ENCODE peak calls at places on chromosomes 4 and X, in five cellular contexts. One of them, this sample, is unnamed.

GRCh38 chr4:151882072-151882803 is 121.4 kb upstream of the GATB start:
- DNase-seq in suprapubic skin: no peak
- DNase-seq in aorta: no peak
- DNase-seq in sigmoid colon: no peak
- DNase-seq in effector memory CD4-positive, alpha-beta T cell: no peak
- DNase-seq in this sample: no peak

GRCh38 chr4:7302781-7303180 is 110.4 kb downstream of the SORCS2 start:
- DNase-seq in effector memory CD4-positive, alpha-beta T cell: no peak
- DNase-seq in suprapubic skin: no peak
- DNase-seq in aorta: no peak
- DNase-seq in sigmoid colon: no peak
- DNase-seq in this sample: no peak

GRCh38 chr4:8739820-8740665 is 131.6 kb downstream of the HMX1 start:
- DNase-seq in aorta: no peak
- DNase-seq in effector memory CD4-positive, alpha-beta T cell: no peak
- DNase-seq in sigmoid colon: peak
- DNase-seq in suprapubic skin: peak
- DNase-seq in this sample: no peak

GRCh38 chr4:61851126-61851525 is 651.0 kb downstream of the ADGRL3 start:
- DNase-seq in effector memory CD4-positive, alpha-beta T cell: no peak
- DNase-seq in suprapubic skin: no peak
- DNase-seq in aorta: no peak
- DNase-seq in sigmoid colon: no peak
- DNase-seq in this sample: no peak

GRCh38 chr4:105280338-105280809 is 133.7 kb downstream of the TET2 start:
- DNase-seq in sigmoid colon: no peak
- DNase-seq in aorta: no peak
- DNase-seq in effector memory CD4-positive, alpha-beta T cell: no peak
- DNase-seq in suprapubic skin: no peak
- DNase-seq in this sample: no peak

GRCh38 chrX:85504381-85504780 is 124.9 kb upstream of the POF1B start:
- DNase-seq in sigmoid colon: no peak
- DNase-seq in effector memory CD4-positive, alpha-beta T cell: no peak
- DNase-seq in suprapubic skin: no peak
- DNase-seq in aorta: no peak
- DNase-seq in this sample: no peak

GRCh38 chrX:109600114-109600710 is 24.8 kb downstream of the KCNE5 start:
- DNase-seq in effector memory CD4-positive, alpha-beta T cell: no peak
- DNase-seq in suprapubic skin: no peak
- DNase-seq in sigmoid colon: no peak
- DNase-seq in aorta: no peak
- DNase-seq in this sample: peak

GRCh38 chr4:143188325-143189088 is 3.8 kb downstream of the USP38 start:
- DNase-seq in effector memory CD4-positive, alpha-beta T cell: no peak
- DNase-seq in sigmoid colon: no peak
- DNase-seq in suprapubic skin: no peak
- DNase-seq in aorta: no peak
- DNase-seq in this sample: no peak

GRCh38 chr4:73620115-73620792 is at the start of gene RASSF6:
- DNase-seq in sigmoid colon: no peak
- DNase-seq in suprapubic skin: no peak
- DNase-seq in effector memory CD4-positive, alpha-beta T cell: no peak
- DNase-seq in aorta: no peak
- DNase-seq in this sample: no peak

DNA sequence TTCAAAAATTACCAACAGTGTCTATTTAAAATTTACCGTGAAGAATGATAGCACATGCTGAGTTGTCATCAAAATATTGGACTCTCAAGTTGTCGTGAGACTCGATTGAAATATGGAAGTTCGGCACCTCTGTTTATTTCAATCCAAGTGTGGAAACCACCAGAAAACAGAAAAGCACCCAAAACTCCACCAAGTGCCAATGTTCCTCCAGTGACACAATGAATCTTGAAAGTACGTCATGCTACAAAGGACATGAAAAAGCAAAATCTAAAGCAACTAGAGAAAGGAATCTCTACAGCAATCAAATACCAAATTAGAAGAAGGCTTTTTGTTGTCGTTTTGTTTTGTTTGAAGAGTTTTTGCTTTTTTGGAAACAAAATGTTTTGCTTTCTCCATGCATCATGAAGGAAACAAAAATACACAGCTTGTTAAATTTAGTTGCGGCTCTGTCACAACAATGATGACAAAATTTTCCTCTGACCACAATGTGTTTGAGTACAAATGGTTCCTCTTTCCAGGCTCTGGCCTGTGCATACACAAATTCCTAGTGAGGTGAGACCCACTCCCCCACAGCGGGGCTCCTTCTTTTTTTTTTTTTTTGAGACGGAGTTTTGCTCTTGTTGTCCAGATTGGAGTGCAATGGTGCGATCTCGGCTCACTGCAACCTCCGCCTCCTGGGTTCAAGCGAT is 9.6 kb upstream of the IL13RA1 start:
- DNase-seq in suprapubic skin: no peak
- DNase-seq in sigmoid colon: no peak
- DNase-seq in effector memory CD4-positive, alpha-beta T cell: no peak
- DNase-seq in aorta: no peak
- DNase-seq in this sample: no peak
- H3K27ac ChIP-seq in suprapubic skin: no peak
- H3K27ac ChIP-seq in sigmoid colon: no peak
- H3K27ac ChIP-seq in effector memory CD4-positive, alpha-beta T cell: no peak
- H3K27ac ChIP-seq in aorta: no peak
- H3K27ac ChIP-seq in this sample: no peak

GRCh38 chrX:41522071-41522470 is 74.9 kb downstream of the NYX start:
- DNase-seq in effector memory CD4-positive, alpha-beta T cell: no peak
- DNase-seq in suprapubic skin: no peak
- DNase-seq in aorta: no peak
- DNase-seq in sigmoid colon: no peak
- DNase-seq in this sample: no peak
- H3K27ac ChIP-seq in effector memory CD4-positive, alpha-beta T cell: no peak
- H3K27ac ChIP-seq in suprapubic skin: no peak
- H3K27ac ChIP-seq in aorta: no peak
- H3K27ac ChIP-seq in sigmoid colon: no peak
- H3K27ac ChIP-seq in this sample: peak

DNA sequence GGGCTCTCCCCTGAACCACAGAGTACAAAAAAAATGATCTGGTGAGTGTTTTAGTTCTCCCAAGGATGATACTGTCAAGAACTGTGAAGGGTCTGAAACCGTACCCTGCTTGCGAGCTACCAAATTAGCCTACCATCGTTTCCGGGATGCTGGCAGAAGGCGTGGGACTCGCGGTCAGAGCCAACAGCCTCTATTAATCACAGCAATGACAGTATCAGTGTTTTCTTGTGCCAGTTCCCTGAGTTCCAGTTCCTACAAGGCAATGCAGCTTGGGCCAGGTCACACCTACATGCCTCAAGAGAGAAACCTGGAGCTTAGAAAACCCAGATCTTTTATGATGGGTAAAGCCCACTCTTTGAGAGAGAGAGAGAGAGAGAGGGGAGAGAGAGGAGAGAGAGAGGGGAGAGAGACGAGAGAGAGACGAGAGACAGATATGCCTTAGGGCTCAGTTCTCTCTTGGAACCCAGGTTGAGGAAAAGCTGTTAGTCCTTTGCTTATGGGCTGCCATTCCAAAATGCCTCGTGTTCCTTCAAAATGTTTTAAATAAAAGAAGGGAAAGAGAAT is 327.8 kb downstream of the ARHGAP10 start:
- DNase-seq in aorta: no peak
- DNase-seq in effector memory CD4-positive, alpha-beta T cell: no peak
- DNase-seq in sigmoid colon: no peak
- DNase-seq in suprapubic skin: no peak
- DNase-seq in this sample: no peak
- H3K27ac ChIP-seq in aorta: no peak
- H3K27ac ChIP-seq in effector memory CD4-positive, alpha-beta T cell: no peak
- H3K27ac ChIP-seq in sigmoid colon: no peak
- H3K27ac ChIP-seq in suprapubic skin: no peak
- H3K27ac ChIP-seq in this sample: no peak

DNA sequence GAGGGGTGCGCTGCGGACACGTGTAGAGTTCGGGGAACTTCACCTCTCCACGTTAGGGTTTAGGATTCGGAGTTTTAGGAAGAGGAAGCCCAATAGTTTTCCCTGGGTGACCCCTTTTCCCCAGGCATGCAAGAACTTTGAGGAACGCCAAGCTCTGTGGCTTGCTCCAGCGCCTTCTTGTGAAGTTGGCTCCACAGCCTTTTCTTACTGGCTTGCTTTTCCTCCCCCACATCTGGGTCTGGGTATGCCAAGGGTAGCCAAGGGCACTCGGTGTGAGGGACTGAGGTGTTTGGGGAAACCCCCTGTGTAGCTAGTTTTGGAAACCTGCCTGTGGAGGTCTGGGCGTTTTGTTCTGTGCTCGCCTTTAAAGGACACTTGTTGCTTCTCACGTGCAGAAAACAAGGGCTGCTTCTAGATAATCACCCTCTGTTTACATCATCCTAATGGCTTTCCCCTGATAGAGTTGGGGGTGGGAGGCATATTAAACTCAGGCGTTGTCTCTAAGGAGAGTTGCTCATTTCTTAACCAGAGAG is 746 bp downstream of the EDNRA start:
- DNase-seq in sigmoid colon: no peak
- DNase-seq in aorta: no peak
- DNase-seq in suprapubic skin: no peak
- DNase-seq in effector memory CD4-positive, alpha-beta T cell: no peak
- DNase-seq in this sample: peak
- H3K27ac ChIP-seq in sigmoid colon: peak
- H3K27ac ChIP-seq in aorta: peak
- H3K27ac ChIP-seq in suprapubic skin: peak
- H3K27ac ChIP-seq in effector memory CD4-positive, alpha-beta T cell: no peak
- H3K27ac ChIP-seq in this sample: peak

GRCh38 chr4:185774815-185775684 is 36.9 kb downstream of the SORBS2 start:
- DNase-seq in aorta: peak
- DNase-seq in suprapubic skin: no peak
- DNase-seq in sigmoid colon: no peak
- DNase-seq in effector memory CD4-positive, alpha-beta T cell: no peak
- DNase-seq in this sample: peak

GRCh38 chr4:185774076-185774731 is 37.8 kb downstream of the SORBS2 start:
- DNase-seq in suprapubic skin: no peak
- DNase-seq in effector memory CD4-positive, alpha-beta T cell: no peak
- DNase-seq in aorta: no peak
- DNase-seq in sigmoid colon: no peak
- DNase-seq in this sample: no peak

GRCh38 chr4:185771696-185772390 is 40.2 kb downstream of the SORBS2 start:
- DNase-seq in effector memory CD4-positive, alpha-beta T cell: no peak
- DNase-seq in aorta: no peak
- DNase-seq in suprapubic skin: no peak
- DNase-seq in sigmoid colon: no peak
- DNase-seq in this sample: no peak

GRCh38 chr4:185773419-185773818 is 38.6 kb downstream of the SORBS2 start:
- DNase-seq in suprapubic skin: no peak
- DNase-seq in aorta: peak
- DNase-seq in effector memory CD4-positive, alpha-beta T cell: no peak
- DNase-seq in sigmoid colon: peak
- DNase-seq in this sample: peak

GRCh38 chr4:185772391-185773093 is 39.5 kb downstream of the SORBS2 start:
- DNase-seq in suprapubic skin: no peak
- DNase-seq in aorta: no peak
- DNase-seq in effector memory CD4-positive, alpha-beta T cell: no peak
- DNase-seq in sigmoid colon: no peak
- DNase-seq in this sample: no peak
- H3K27ac ChIP-seq in suprapubic skin: peak
- H3K27ac ChIP-seq in aorta: peak
- H3K27ac ChIP-seq in effector memory CD4-positive, alpha-beta T cell: no peak
- H3K27ac ChIP-seq in sigmoid colon: peak
- H3K27ac ChIP-seq in this sample: peak

DNA sequence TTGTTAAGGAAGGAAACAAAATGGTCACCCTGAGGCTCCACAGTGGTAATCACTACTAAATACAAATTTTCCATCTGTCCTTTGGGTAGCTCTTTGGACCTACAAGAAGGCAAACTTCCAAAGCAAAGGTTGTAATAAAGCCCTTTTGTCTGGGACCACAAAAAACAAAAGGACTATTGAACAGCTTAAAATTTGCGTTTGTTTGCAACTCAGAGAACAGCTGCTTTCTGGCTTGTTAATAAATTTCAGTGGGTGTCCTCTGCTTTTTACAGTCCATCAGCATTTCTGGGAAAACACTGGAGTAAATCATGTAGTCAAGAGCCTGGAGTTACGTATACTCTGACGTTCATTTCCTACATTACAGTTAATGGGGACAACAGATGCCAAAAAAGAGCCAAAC is 439.7 kb upstream of the DIAPH2 start:
- DNase-seq in sigmoid colon: no peak
- DNase-seq in effector memory CD4-positive, alpha-beta T cell: no peak
- DNase-seq in suprapubic skin: no peak
- DNase-seq in aorta: no peak
- DNase-seq in this sample: no peak
- H3K27ac ChIP-seq in sigmoid colon: no peak
- H3K27ac ChIP-seq in effector memory CD4-positive, alpha-beta T cell: no peak
- H3K27ac ChIP-seq in suprapubic skin: no peak
- H3K27ac ChIP-seq in aorta: no peak
- H3K27ac ChIP-seq in this sample: no peak

GRCh38 chrX:134601240-134601639 is 57.0 kb downstream of the PLAC1 start:
- DNase-seq in suprapubic skin: no peak
- DNase-seq in aorta: no peak
- DNase-seq in effector memory CD4-positive, alpha-beta T cell: no peak
- DNase-seq in sigmoid colon: no peak
- DNase-seq in this sample: no peak

GRCh38 chrX:134604701-134605271 is 53.5 kb downstream of the PLAC1 start:
- DNase-seq in effector memory CD4-positive, alpha-beta T cell: no peak
- DNase-seq in aorta: no peak
- DNase-seq in suprapubic skin: no peak
- DNase-seq in sigmoid colon: no peak
- DNase-seq in this sample: no peak

GRCh38 chrX:134602410-134602809 is 55.9 kb downstream of the PLAC1 start:
- DNase-seq in effector memory CD4-positive, alpha-beta T cell: no peak
- DNase-seq in aorta: no peak
- DNase-seq in sigmoid colon: no peak
- DNase-seq in suprapubic skin: no peak
- DNase-seq in this sample: no peak

GRCh38 chrX:134600714-134601113 is 57.6 kb downstream of the PLAC1 start:
- DNase-seq in suprapubic skin: no peak
- DNase-seq in effector memory CD4-positive, alpha-beta T cell: no peak
- DNase-seq in sigmoid colon: no peak
- DNase-seq in aorta: no peak
- DNase-seq in this sample: no peak

DNA sequence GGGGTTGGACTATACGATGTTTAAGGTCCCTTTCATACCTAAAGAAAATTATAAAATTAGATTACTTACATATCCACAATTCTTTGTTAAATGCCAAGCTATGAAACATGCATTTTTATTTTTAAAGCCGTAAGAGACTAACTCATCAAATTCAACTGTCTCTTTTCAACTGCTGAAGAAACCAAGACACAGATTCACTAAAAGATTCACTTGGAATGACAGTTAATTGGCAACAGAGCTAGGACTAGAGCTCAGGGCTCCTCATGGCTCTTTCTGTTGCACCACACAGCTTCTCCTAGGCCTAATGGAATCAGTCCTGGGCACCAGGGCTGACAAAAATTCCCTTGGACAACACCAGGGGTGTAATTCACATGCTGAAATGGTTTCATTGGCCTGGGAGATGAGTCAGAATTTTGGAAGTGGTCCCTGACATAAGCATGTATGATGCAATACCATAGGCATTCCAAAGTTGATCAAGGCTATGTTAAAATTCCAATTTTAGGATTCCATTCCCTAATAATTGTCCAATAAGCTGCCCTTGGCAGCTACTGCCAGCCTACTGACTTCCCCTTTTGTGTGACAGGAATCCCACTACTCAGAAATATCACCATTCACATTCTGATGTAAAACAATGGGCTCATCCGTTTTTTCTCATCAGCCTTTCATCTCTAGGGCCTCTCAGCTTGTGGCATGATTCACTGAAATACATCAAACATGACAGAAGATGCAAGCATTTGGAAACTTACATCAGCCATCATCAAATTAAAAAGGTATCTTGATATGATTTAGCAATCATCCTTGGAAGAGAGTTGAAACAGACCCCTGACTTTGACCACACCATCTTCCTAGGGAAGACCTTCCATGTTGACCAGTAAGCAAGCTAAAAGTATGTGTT is 54.2 kb downstream of the PLAC1 start:
- DNase-seq in suprapubic skin: no peak
- DNase-seq in sigmoid colon: no peak
- DNase-seq in effector memory CD4-positive, alpha-beta T cell: no peak
- DNase-seq in aorta: no peak
- DNase-seq in this sample: peak
- H3K27ac ChIP-seq in suprapubic skin: no peak
- H3K27ac ChIP-seq in sigmoid colon: no peak
- H3K27ac ChIP-seq in effector memory CD4-positive, alpha-beta T cell: no peak
- H3K27ac ChIP-seq in aorta: no peak
- H3K27ac ChIP-seq in this sample: no peak